ENCODE peak calls at places on chromosomes 2 and 18, in nine cellular contexts. U is brain microvascular endothelial cell; D is lower leg skin; I is MCF 10A; N is CD8-positive, alpha-beta T cell; W is endothelial cell of umbilical vein; P is neural progenitor cell; Q is cardiac fibroblast; L is GM13977. T is an unnamed sample.

GRCh38 chr2:69926849-69927515 is 12.1 kb downstream of the MXD1 start:
- DNase-seq in W (no peak), L (no peak), I (peak; percentile 84), Q (peak; percentile 82), P (no peak), U (no peak), N (no peak), D (no peak), T (no peak)

GRCh38 chr2:230216489-230216888 is 3.3 kb downstream of the SP110 start:
- DNase-seq in Q (no peak), D (no peak), L (no peak), P (no peak), I (no peak), N (no peak), U (no peak), W (no peak), T (no peak)

GRCh38 chr2:10894264-10894935 is 17.3 kb upstream of the KCNF1 start:
- DNase-seq in U (no peak), P (no peak), I (no peak), N (no peak), D (no peak), W (no peak), L (no peak), Q (no peak), T (no peak)

GRCh38 chr2:145020694-145021093 is 500.8 kb upstream of the ZEB2 start:
- DNase-seq in L (no peak), P (no peak), D (no peak), Q (no peak), N (no peak), I (no peak), W (no peak), U (no peak), T (no peak)

GRCh38 chr18:10040287-10041011 is 126.6 kb downstream of the VAPA start:
- DNase-seq in P (no peak), U (peak; percentile 61), W (peak; percentile 52), D (no peak), I (no peak), Q (peak; percentile 87), L (no peak), N (no peak), T (no peak)

GRCh38 chr2:71749671-71750101 is 296.3 kb downstream of the DYSF start:
- DNase-seq in I (peak; percentile 67), L (no peak), N (no peak), D (no peak), W (no peak), U (no peak), Q (peak; percentile 14), P (no peak), T (peak; percentile 64)

GRCh38 chr2:55228224-55228563 is 3.9 kb downstream of the CLHC1 start:
- DNase-seq in P (no peak), Q (no peak), L (no peak), W (no peak), I (no peak), D (no peak), N (no peak), U (no peak), T (no peak)

GRCh38 chr2:170250584-170250983 is 72.6 kb downstream of the MYO3B start:
- DNase-seq in Q (no peak), D (no peak), P (no peak), U (no peak), L (no peak), I (no peak), N (no peak), W (no peak), T (no peak)

GRCh38 chr2:240234503-240234951 is 94.1 kb upstream of the OTOS start:
- DNase-seq in L (no peak), D (no peak), W (no peak), N (peak; percentile 25), Q (no peak), U (no peak), P (no peak), I (no peak), T (no peak)

GRCh38 chr2:120991401-120991800 is 255.7 kb downstream of the GLI2 start:
- DNase-seq in I (no peak), U (no peak), W (no peak), Q (no peak), P (no peak), D (no peak), L (no peak), N (peak; percentile 21), T (no peak)

GRCh38 chr2:50126845-50127244 is 905.1 kb downstream of the NRXN1 start:
- DNase-seq in L (no peak), N (no peak), P (no peak), W (no peak), D (peak; percentile 26), I (no peak), Q (no peak), U (no peak), T (no peak)

GRCh38 chr2:69143726-69144360 is 130.9 kb downstream of the ANTXR1 start:
- DNase-seq in L (no peak), W (no peak), U (no peak), P (no peak), I (peak; percentile 23), N (no peak), D (no peak), Q (no peak), T (peak; percentile 6)

GRCh38 chr2:177114712-177115111 is 97.9 kb upstream of the HNRNPA3 start:
- DNase-seq in L (no peak), Q (no peak), I (no peak), P (no peak), W (no peak), U (no peak), D (no peak), N (no peak), T (no peak)

GRCh38 chr2:216406861-216407260 is 5.4 kb upstream of the SMARCAL1 start:
- DNase-seq in Q (no peak), U (no peak), D (no peak), N (no peak), I (no peak), L (no peak), P (no peak), W (no peak), T (no peak)

GRCh38 chr2:11495844-11496271 is 29.9 kb upstream of the E2F6 start:
- DNase-seq in L (no peak), D (no peak), W (no peak), P (peak; percentile 76), Q (no peak), I (no peak), N (no peak), U (no peak), T (no peak)

GRCh38 chr18:21452808-21453511 is 147.5 kb downstream of the ESCO1 start:
- DNase-seq in I (no peak), N (no peak), U (no peak), W (no peak), D (no peak), L (no peak), P (no peak), Q (no peak), T (peak; percentile 29)

GRCh38 chr2:43676322-43677050 is at the start of gene C1GALT1C1L:
- DNase-seq in I (peak; percentile 51), P (no peak), L (no peak), Q (peak; percentile 41), W (peak; percentile 55), N (peak; percentile 51), U (peak; percentile 58), D (peak; percentile 31), T (peak; percentile 3)

GRCh38 chr2:235028646-235029045 is 76.8 kb downstream of the SH3BP4 start:
- DNase-seq in N (no peak), I (no peak), U (no peak), L (no peak), W (no peak), P (no peak), D (no peak), Q (no peak), T (no peak)

GRCh38 chr2:232235716-232236115 is 142.8 kb upstream of the ALPP start:
- DNase-seq in N (no peak), L (peak; percentile 23), D (no peak), P (peak; percentile 70), W (no peak), U (peak; percentile 53), Q (no peak), I (no peak), T (no peak)

GRCh38 chr2:151261240-151261976 is at the start of gene RBM43:
- DNase-seq in U (peak; percentile 84), L (peak; percentile 91), D (peak; percentile 88), W (peak; percentile 91), N (peak; percentile 87), P (peak; percentile 79), I (peak; percentile 94), Q (peak; percentile 97), T (peak; percentile 90)
- TF ChIP-seq CTCF in U (no peak), L (peak; percentile 20), D (no peak), W (no peak), N (no peak), P (peak; percentile 15), I (no peak), Q (no peak), T (peak; percentile 18)

GRCh38 chr18:63422087-63422861 is at the start of gene VPS4B:
- DNase-seq in P (peak; percentile 100), D (peak; percentile 99), N (peak; percentile 100), W (peak; percentile 100), U (peak; percentile 99), I (peak; percentile 99), L (peak; percentile 96), Q (peak; percentile 100), T (peak; percentile 99)
- TF ChIP-seq CTCF in P (no peak), D (no peak), N (no peak), W (no peak), U (no peak), I (no peak), L (no peak), Q (no peak), T (no peak)

DNA sequence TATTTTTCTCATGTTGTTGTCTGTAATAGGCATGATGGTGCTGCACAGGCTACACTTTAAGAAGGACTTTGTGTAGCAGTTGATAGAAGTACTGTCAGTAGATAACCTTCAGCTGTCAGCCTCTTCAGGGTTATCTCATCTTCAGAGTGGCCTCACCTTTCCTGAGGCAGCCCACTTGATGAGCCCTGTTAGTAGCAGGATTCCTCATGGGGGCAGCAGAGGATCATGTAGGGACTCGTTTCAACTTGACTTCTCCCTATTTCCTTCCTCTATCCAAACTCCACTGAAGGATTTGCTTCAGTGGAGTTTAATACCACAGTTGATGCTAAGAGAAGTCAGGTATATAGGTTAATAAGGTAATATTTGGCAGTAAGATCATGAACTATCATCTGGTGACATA is 530.3 kb upstream of the FSIP2 start:
- DNase-seq in P (peak; percentile 75), I (peak; percentile 73), N (no peak), U (peak; percentile 32), L (no peak), W (no peak), D (no peak), Q (peak; percentile 10), T (no peak)
- TF ChIP-seq CTCF in P (peak; percentile 84), I (peak; percentile 50), N (no peak), U (peak; percentile 75), L (peak; percentile 42), W (no peak), D (no peak), Q (no peak), T (no peak)

DNA sequence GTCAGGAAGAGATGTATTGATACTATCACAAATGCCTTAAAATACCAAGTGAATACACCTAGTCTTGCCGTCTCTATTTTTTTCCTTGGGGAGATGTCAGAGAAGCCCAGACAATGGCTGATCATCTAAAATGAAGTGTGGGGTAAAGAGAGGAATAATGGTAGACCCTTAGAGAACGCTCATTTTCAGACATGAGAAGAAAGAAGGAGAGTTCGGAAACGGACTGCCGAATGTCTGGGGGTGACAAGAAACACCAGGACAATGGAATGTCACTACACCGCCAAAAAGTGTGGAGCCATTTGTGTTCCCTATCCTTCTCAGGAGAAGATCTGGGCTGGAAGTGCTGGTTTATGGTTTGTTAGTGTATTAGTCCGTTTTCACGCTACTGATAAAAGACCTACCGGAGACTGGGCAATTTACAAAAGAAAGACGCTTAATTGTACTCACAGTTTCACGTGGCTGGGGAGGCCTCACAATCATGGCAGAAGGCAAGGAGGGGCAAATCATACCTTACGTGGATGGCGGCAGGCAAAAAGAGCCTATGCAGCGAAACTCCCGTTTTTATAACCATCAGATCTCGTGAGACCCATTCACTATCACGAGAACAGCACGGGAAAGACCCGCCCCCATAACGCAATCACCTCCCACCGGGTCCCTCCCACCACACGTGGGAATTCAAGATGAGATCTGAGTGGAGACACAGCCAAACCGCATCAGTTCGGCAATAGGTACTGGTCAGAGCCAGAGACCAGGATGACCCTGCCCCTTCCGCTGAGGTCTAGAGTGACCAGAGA is 743.7 kb downstream of the GALR1 start:
- DNase-seq in W (no peak), Q (no peak), U (no peak), I (no peak), D (no peak), P (no peak), L (no peak), N (no peak), T (no peak)
- TF ChIP-seq CTCF in W (no peak), Q (no peak), U (no peak), I (no peak), D (no peak), P (no peak), L (no peak), N (no peak), T (no peak)

T was measured in HFFc6.